ENCODE peak calls at places on chromosomes 7 and 10, in seven cellular contexts. Y is NT2/D1, N is HCT116, Q is H1, I is HepG2, O is GM12878, D is SK-N-SH. X is an unnamed sample.

GRCh38 chr10:77220150-77220549 is 417.5 kb downstream of the KCNMA1 start:
- DNase-seq in Y (no peak), O (no peak), I (no peak), D (no peak), Q (no peak), N (no peak), X (no peak)

GRCh38 chr7:74175270-74175803 is 1.2 kb downstream of the EIF4H start:
- DNase-seq in N (no peak), D (no peak), Q (no peak), I (no peak), O (no peak), Y (no peak), X (peak)

GRCh38 chr7:146937836-146938235 is 821.2 kb downstream of the CNTNAP2 start:
- DNase-seq in D (no peak), O (no peak), Y (no peak), N (no peak), Q (no peak), I (no peak), X (no peak)

GRCh38 chr10:94192974-94193373 is 169.8 kb downstream of the NOC3L start:
- DNase-seq in Y (no peak), I (no peak), D (no peak), O (no peak), Q (no peak), N (no peak), X (no peak)

GRCh38 chr10:82811621-82812020 is 936.6 kb downstream of the NRG3 start:
- DNase-seq in Q (peak), I (no peak), N (no peak), Y (peak), D (peak), O (no peak), X (no peak)

GRCh38 chr10:88913157-88913556 is 33.1 kb downstream of the STAMBPL1 start:
- DNase-seq in O (no peak), Y (no peak), I (no peak), N (no peak), D (peak), Q (no peak), X (no peak)

GRCh38 chr10:43869669-43870322 is 221.1 kb upstream of the ZNF32 start:
- DNase-seq in Y (no peak), N (no peak), D (no peak), O (no peak), Q (no peak), I (no peak), X (no peak)

GRCh38 chr10:112071596-112072133 is 111.9 kb downstream of the GPAM start:
- DNase-seq in Q (no peak), O (no peak), N (no peak), Y (no peak), I (no peak), D (no peak), X (no peak)

GRCh38 chr10:80202934-80203834 is 2.2 kb downstream of the ANXA11 start:
- DNase-seq in Q (peak), Y (no peak), O (peak), I (peak), N (peak), D (no peak), X (peak)

GRCh38 chr10:105192146-105192545 is 551.1 kb downstream of the SORCS3 start:
- DNase-seq in N (no peak), Y (no peak), D (no peak), O (no peak), Q (no peak), I (no peak), X (no peak)

GRCh38 chr10:49001861-49002675 is 62.4 kb upstream of the LRRC18 start:
- DNase-seq in D (peak), Q (no peak), O (no peak), N (no peak), Y (no peak), I (no peak), X (no peak)

GRCh38 chr7:40946549-40946948 is 756.3 kb downstream of the INHBA start:
- DNase-seq in O (no peak), D (no peak), N (no peak), Q (no peak), Y (no peak), I (no peak), X (no peak)

GRCh38 chr10:8874972-8875371 is 820.5 kb downstream of the GATA3 start:
- DNase-seq in I (no peak), Y (no peak), Q (no peak), D (no peak), N (no peak), O (no peak), X (no peak)

GRCh38 chr7:102469972-102470825 is 5.4 kb downstream of the LRWD1 start:
- DNase-seq in D (no peak), O (no peak), Q (no peak), I (no peak), Y (no peak), N (no peak), X (no peak)

GRCh38 chr10:16863766-16864165 is 46.5 kb upstream of the RSU1 start:
- DNase-seq in O (no peak), D (no peak), I (no peak), Q (no peak), N (no peak), Y (no peak), X (no peak)

GRCh38 chr10:16870331-16870730 is 53.1 kb upstream of the RSU1 start:
- DNase-seq in O (no peak), N (no peak), Y (no peak), I (no peak), D (no peak), Q (no peak), X (no peak)

GRCh38 chr10:16866861-16867260 is 49.6 kb upstream of the RSU1 start:
- DNase-seq in O (no peak), Y (no peak), I (no peak), N (no peak), Q (no peak), D (peak), X (no peak)

GRCh38 chr10:16867556-16867955 is 50.3 kb upstream of the RSU1 start:
- DNase-seq in N (peak), O (no peak), I (no peak), Q (peak), D (no peak), Y (no peak), X (no peak)

DNA sequence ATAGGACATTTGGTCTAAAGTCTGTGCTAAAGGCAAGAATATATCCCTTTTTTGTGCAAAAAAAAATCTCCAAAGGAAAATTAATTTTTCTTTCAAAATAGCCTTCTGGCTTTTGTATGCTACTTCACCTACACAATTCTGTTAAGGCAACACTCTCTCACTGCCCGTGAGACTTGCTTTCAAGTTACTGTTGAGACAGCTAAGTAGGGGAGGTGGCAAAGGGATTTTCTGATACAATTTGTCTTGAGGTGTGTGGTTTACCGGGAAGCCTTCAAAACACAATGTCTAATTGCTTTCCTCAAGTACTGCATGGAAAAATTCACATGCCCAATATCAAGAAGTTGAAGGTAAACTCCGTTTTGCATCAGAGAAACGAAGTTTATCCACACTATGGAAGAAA is 50.8 kb upstream of the RSU1 start:
- DNase-seq in Y (no peak), Q (no peak), N (no peak), I (no peak), O (no peak), D (no peak), X (no peak)
- TF ChIP-seq YY1 in Y (no peak), Q (no peak), N (no peak), I (no peak), O (no peak), D (peak), X (no peak)

GRCh38 chr10:24902400-24902728 is 50.0 kb downstream of the PRTFDC1 start:
- DNase-seq in I (no peak), N (no peak), D (no peak), O (no peak), Y (no peak), Q (no peak), X (no peak)

GRCh38 chr10:24899571-24899970 is 52.8 kb downstream of the PRTFDC1 start:
- DNase-seq in Q (no peak), I (no peak), N (no peak), Y (no peak), O (no peak), D (no peak), X (no peak)

GRCh38 chr10:24904830-24905229 is 47.6 kb downstream of the PRTFDC1 start:
- DNase-seq in N (no peak), I (no peak), Q (no peak), D (no peak), Y (no peak), O (no peak), X (no peak)

GRCh38 chr10:24900888-24901685 is 51.3 kb downstream of the PRTFDC1 start:
- DNase-seq in Y (no peak), D (no peak), O (peak), Q (no peak), N (no peak), I (no peak), X (no peak)

DNA sequence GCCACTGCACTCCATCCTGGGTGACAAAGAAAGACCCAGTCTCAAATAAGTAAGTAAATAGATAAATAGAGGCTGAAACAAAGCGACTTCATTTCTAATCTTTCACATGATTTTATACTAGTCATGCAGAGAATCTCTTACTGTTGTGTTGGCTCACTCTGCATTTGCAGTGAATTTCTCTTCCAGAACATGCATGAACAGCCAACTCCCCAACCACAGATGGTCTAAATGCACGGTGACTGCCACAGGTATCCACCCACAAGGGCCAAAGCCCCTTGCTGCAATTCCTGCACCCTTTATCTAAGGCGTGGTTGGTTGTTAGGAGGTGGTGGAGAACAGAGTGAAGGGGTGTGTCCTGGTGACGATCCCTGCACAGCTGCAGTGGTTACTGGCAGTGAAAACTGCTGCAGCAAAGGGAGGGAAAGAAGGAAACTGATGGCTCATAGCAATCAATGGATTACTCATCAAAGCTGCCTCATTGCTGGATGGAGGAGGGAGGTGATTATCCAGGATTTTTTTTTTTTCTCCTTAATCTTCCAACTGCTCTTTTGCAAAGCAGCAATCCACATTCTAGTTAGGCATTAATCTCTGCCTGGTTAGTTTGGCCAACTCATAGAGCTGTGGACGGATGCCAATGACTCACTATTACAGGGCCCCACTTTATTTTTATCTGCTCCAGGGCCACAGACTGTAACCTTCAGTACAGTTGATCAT is 50.6 kb downstream of the PRTFDC1 start:
- DNase-seq in D (no peak), Q (no peak), N (peak), I (peak), O (peak), Y (no peak), X (peak)
- TF ChIP-seq YY1 in D (no peak), Q (no peak), N (no peak), I (no peak), O (no peak), Y (no peak), X (no peak)

DNA sequence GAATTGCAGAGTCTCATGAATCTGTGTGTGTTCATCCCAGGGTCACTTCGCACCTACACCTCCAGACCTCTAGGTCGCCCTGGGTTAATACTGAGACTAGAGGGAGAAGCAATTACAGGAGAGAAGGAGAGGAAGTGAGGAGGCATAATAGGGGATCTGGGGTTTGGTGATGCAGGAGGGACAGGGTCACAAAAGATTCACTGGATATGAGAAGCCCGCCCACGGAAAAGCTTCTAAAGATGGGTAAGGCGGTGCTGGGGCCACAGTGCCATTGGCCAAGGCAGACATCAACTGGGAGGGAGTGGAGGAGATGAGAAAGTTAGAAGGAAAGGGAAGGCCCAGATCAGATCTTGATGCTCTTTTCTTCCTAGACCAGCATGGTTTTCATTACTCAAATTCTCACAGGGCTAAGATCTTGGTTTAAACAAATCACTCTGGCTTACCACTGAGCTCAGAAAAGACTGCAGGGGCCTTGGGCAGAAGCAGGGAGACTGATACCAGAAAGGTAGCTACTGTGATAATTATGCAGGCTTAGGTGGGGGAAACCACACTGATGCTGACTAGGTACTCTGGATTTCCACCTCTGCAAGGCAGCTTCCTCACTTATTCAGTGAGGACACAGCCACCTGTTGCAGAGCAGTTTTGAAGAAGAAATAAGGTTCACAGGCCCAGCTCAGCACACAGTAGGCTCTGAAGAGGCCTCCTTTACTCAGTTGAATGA is 17.4 kb upstream of the ZNF273 start:
- DNase-seq in I (no peak), D (peak), N (no peak), O (no peak), Q (no peak), Y (no peak), X (no peak)
- TF ChIP-seq YY1 in I (no peak), D (no peak), N (no peak), O (no peak), Q (no peak), Y (no peak), X (no peak)

DNA sequence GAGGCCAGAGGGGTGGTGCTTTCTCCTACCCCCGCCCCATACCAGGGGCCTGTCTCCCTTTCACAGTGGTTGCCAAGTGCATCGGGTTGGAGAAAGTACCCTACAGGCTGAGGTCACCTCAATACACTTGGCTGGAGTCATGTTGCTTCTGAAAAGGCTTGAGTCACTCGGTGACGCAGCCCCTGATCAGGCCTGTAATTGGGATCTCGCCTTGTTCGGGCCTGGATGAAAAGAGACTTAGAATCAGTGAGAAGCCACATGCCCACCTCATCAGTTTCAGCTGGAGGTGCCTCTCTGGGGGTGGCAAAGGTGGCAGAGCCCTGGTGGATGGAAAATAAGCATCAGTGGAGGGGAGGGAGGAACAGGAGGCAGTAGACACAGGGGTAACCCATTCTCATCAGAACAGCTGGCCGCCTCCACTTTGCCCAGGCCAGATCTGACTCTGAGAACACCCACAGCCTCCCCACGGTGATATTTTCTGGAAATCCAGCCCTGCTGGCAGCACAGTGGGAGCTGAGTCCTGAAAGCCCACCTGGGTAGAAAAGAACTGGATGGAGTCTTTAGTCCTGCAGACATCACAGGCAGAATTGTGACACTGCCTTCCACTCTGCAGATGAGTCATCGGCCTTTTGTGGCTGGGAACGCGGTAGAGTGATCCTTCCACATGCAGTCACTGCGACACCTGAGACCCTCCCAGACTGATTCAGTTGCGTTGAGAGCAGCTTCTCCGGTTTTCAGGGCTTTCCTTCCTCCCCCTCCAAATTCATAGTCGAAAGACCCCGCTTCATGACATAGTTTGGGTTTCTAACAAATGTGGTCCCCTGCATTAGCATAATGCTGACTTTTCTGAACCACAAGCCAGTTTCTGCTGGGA is 108.0 kb downstream of the GRK5 start:
- DNase-seq in Q (no peak), N (peak), I (peak), D (no peak), Y (peak), O (peak), X (peak)
- TF ChIP-seq YY1 in Q (no peak), N (peak), I (no peak), D (no peak), Y (no peak), O (no peak), X (no peak)

GRCh38 chr10:34858003-34858402 is 42.9 kb upstream of the PARD3 start:
- DNase-seq in N (no peak), O (no peak), Q (no peak), I (no peak), Y (no peak), D (no peak), X (no peak)

GRCh38 chr10:34850036-34850435 is 34.9 kb upstream of the PARD3 start:
- DNase-seq in Y (no peak), I (no peak), N (no peak), O (no peak), D (no peak), Q (no peak), X (no peak)

GRCh38 chr10:34850558-34850957 is 35.5 kb upstream of the PARD3 start:
- DNase-seq in O (no peak), I (no peak), N (no peak), Y (no peak), Q (no peak), D (no peak), X (no peak)

GRCh38 chr10:34853357-34853756 is 38.3 kb upstream of the PARD3 start:
- DNase-seq in N (no peak), O (no peak), Y (no peak), D (no peak), I (no peak), Q (no peak), X (no peak)

GRCh38 chr10:34854147-34854601 is 39.1 kb upstream of the PARD3 start:
- DNase-seq in D (no peak), N (no peak), Y (no peak), Q (no peak), I (no peak), O (no peak), X (no peak)
- TF ChIP-seq YY1 in D (no peak), N (no peak), Y (no peak), Q (no peak), I (no peak), O (no peak), X (no peak)

GRCh38 chr7:151003572-151003971 is 12.8 kb downstream of the NOS3 start:
- DNase-seq in Y (no peak), I (no peak), O (no peak), D (no peak), N (no peak), Q (no peak), X (peak)
- TF ChIP-seq YY1 in Y (no peak), I (no peak), O (no peak), D (no peak), N (no peak), Q (no peak), X (no peak)

GRCh38 chr10:22805304-22805703 is 90.9 kb upstream of the PIP4K2A start:
- DNase-seq in Q (no peak), I (peak), O (no peak), Y (no peak), D (peak), N (no peak), X (no peak)
- TF ChIP-seq YY1 in Q (no peak), I (no peak), O (no peak), Y (no peak), D (no peak), N (no peak), X (no peak)

GRCh38 chr10:35635576-35635975 is 6.5 kb downstream of the FZD8 start:
- DNase-seq in Q (no peak), D (peak), N (peak), I (peak), Y (no peak), O (peak), X (peak)
- TF ChIP-seq YY1 in Q (no peak), D (no peak), N (no peak), I (no peak), Y (no peak), O (no peak), X (no peak)

GRCh38 chr10:14562197-14562596 is 212.5 kb downstream of the FAM107B start:
- DNase-seq in N (no peak), D (no peak), Y (no peak), Q (no peak), I (no peak), O (no peak), X (no peak)

GRCh38 chr10:14563359-14563758 is 211.3 kb downstream of the FAM107B start:
- DNase-seq in D (no peak), Y (no peak), Q (no peak), I (no peak), O (no peak), N (no peak), X (no peak)

GRCh38 chr10:14565199-14565598 is 209.5 kb downstream of the FAM107B start:
- DNase-seq in O (no peak), N (no peak), I (no peak), Q (no peak), D (no peak), Y (no peak), X (no peak)

GRCh38 chr10:14562615-14563214 is 212.0 kb downstream of the FAM107B start:
- DNase-seq in O (no peak), N (no peak), Y (no peak), Q (no peak), I (no peak), D (no peak), X (no peak)

GRCh38 chr10:14564268-14564744 is 210.4 kb downstream of the FAM107B start:
- DNase-seq in N (no peak), D (no peak), O (no peak), Y (no peak), Q (no peak), I (no peak), X (no peak)
- TF ChIP-seq YY1 in N (no peak), D (no peak), O (no peak), Y (no peak), Q (no peak), I (no peak), X (no peak)

DNA sequence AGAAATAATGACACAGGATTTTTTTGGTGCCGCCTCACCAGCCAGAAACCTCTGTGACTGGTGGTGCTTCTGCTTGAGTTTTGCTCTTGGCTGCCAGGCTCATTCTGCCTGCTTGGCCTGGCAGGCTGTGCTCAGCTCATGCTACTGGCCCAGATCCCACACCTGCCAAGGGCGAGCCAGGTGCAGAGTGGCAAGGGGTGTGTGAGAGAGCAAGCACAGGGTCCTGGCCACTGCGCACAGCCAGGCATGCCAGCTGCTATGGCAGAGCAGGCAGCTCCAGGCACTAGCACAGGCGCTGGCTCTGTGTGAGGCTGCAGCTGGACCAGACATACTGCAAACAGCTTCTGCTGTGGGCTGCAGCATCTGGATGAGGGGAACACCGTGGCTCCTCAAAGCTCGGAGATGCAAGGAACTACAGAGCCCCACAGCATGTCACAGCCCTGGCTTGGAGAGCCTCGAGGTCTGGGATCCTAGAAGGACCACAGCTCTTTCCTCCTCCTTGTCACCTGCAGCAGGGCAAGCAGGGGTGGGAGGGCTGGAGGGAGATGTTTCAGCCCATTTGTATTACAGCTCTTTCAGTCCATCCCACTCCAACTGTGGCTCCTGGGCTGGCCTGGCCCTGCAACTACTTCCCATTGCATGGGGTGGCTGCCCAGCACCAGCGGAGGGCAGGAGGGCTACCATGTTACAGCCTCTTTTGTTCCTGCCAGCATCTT is 313.4 kb upstream of the SEMA3C start:
- DNase-seq in O (no peak), Y (no peak), N (no peak), D (peak), I (no peak), Q (no peak), X (no peak)
- TF ChIP-seq YY1 in O (no peak), Y (no peak), N (no peak), D (no peak), I (no peak), Q (no peak), X (no peak)